ENCODE peak calls at places on chromosomes 1 and 21, in seven cellular contexts. I is transverse colon, S is stomach, G is fibroblast of lung, E is caudate nucleus, C is cardiac muscle cell, F is hepatocyte. Q is an unnamed sample.

GRCh38 chr21:45999581-46000181 is 18.1 kb downstream of the COL6A1 start:
- DNase-seq in I (no peak), S (no peak), G (no peak), E (no peak), C (no peak), F (no peak), Q (no peak)

GRCh38 chr1:84759756-84760155 is 69.5 kb upstream of the SSX2IP start:
- DNase-seq in I (no peak), S (no peak), G (no peak), E (no peak), C (no peak), F (no peak), Q (no peak)

GRCh38 chr1:115529216-115529897 is 112.4 kb upstream of the VANGL1 start:
- DNase-seq in I (no peak), S (no peak), G (no peak), E (no peak), C (no peak), F (no peak), Q (no peak)

GRCh38 chr1:31238986-31239613 is 587 bp downstream of the NKAIN1 start:
- DNase-seq in I (peak; percentile 31), S (no peak), G (peak; percentile 14), E (no peak), C (peak; percentile 64), F (peak; percentile 62), Q (no peak)

GRCh38 chr21:44382536-44382935 is 29.1 kb downstream of the TRPM2 start:
- DNase-seq in I (no peak), S (no peak), G (no peak), E (no peak), C (no peak), F (no peak), Q (no peak)

GRCh38 chr1:47507921-47508894 is 70.4 kb downstream of the FOXD2 start:
- DNase-seq in I (peak; percentile 42), S (peak; percentile 67), G (no peak), E (no peak), C (peak; percentile 62), F (peak; percentile 55), Q (no peak)

GRCh38 chr21:39111928-39112327 is 71.3 kb downstream of the PSMG1 start:
- DNase-seq in I (no peak), S (no peak), G (peak; percentile 82), E (no peak), C (no peak), F (no peak), Q (no peak)

GRCh38 chr1:229068266-229069043 is 202.5 kb upstream of the RAB4A start:
- DNase-seq in I (no peak), S (no peak), G (peak; percentile 49), E (no peak), C (no peak), F (no peak), Q (no peak)

GRCh38 chr1:32100359-32100758 is 7.5 kb upstream of the KPNA6 start:
- DNase-seq in I (no peak), S (no peak), G (no peak), E (no peak), C (no peak), F (no peak), Q (no peak)

GRCh38 chr1:181149326-181150000 is 61.0 kb downstream of the IER5 start:
- DNase-seq in I (peak; percentile 67), S (peak; percentile 43), G (no peak), E (no peak), C (no peak), F (no peak), Q (peak; percentile 86)

GRCh38 chr1:109490934-109491302 is 3.0 kb upstream of the CYB561D1 start:
- DNase-seq in I (no peak), S (no peak), G (no peak), E (no peak), C (no peak), F (no peak), Q (no peak)

GRCh38 chr1:109495738-109496137 is 1.8 kb downstream of the CYB561D1 start:
- DNase-seq in I (no peak), S (no peak), G (no peak), E (no peak), C (no peak), F (no peak), Q (no peak)

GRCh38 chr1:109493805-109494539 is at the start of gene CYB561D1:
- DNase-seq in I (peak; percentile 90), S (peak; percentile 88), G (peak; percentile 78), E (peak; percentile 92), C (peak; percentile 92), F (peak; percentile 93), Q (peak; percentile 84)

GRCh38 chr1:109491372-109491771 is 2.5 kb upstream of the CYB561D1 start:
- DNase-seq in I (no peak), S (no peak), G (no peak), E (no peak), C (no peak), F (no peak), Q (no peak)

GRCh38 chr1:109493227-109493626 is 667 bp upstream of the CYB561D1 start:
- DNase-seq in I (no peak), S (no peak), G (no peak), E (no peak), C (no peak), F (no peak), Q (no peak)
- H3K27ac ChIP-seq in I (no peak overlapping the region), S (peak overlapping the region; percentile 81), G (no peak overlapping the region), E (peak overlapping the region; percentile 61), C (no peak overlapping the region), F (no peak overlapping the region), Q (no peak overlapping the region)

DNA sequence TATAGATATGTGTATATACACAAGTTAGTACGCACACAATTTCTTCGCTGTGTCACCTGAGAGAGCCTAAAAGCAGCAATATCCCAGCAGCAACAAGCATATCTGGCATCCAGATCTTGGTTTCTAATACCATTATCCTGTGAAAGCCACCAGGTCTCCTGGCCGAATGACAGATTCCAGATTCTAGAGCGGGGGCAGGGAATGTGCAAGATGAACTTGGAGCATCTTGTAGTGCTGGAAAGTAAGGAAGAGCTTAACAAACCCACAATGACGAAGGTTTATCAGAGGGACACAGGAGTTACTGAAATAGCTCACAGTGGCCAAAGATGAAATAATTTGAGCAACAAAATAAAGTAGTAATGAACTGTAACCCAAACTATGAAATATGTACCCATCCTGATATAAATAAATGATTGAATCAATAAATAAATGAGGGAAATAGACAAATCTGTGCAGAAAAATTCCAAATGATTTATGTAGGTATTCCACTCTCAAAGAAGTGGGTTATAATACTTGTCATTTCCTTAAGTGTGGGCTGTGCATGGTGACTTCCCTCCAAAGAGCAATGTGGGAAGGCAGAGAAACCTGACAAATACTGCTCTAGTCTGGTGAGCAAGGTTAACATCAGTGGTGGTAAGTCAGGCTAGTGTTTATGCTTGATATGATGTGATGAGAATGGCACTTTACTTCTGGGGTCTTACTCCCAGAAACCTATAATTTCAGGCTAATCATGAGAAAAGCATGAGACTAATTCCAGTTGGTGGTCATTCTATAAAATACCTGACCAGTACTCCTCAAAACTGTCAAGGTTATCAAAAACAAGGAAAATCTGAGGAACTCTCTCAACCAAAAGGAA is 67.9 kb downstream of the LRRC8D start:
- DNase-seq in I (no peak), S (no peak), G (no peak), E (no peak), C (no peak), F (no peak), Q (no peak)
- H3K27ac ChIP-seq in I (no peak overlapping the region), S (no peak overlapping the region), G (no peak overlapping the region), E (no peak overlapping the region), C (no peak overlapping the region), F (no peak overlapping the region), Q (no peak overlapping the region)

GRCh38 chr1:222167896-222168295 is 380.0 kb downstream of the HHIPL2 start:
- DNase-seq in I (no peak), S (no peak), G (no peak), E (no peak), C (no peak), F (no peak), Q (no peak)
- H3K27ac ChIP-seq in I (no peak overlapping the region), S (no peak overlapping the region), G (no peak overlapping the region), E (no peak overlapping the region), C (no peak overlapping the region), F (no peak overlapping the region), Q (no peak overlapping the region)

GRCh38 chr1:171115280-171115897 is 24.7 kb downstream of the FMO3 start:
- DNase-seq in I (no peak), S (no peak), G (peak; percentile 60), E (no peak), C (no peak), F (no peak), Q (no peak)
- H3K27ac ChIP-seq in I (no peak overlapping the region), S (no peak overlapping the region), G (no peak overlapping the region), E (no peak overlapping the region), C (no peak overlapping the region), F (no peak overlapping the region), Q (no peak overlapping the region)